ENCODE peak calls at places on chromosomes 1 and 21, in nine cellular contexts. H is IMR-90; Y is uterus; S is CD4-positive, alpha-beta T cell; F is iPS DF 6.9; E is colonic mucosa; O is CD8-positive, alpha-beta memory T cell; M is T-helper 17 cell; N is H1. J is an unnamed sample. For H3K9me3, the result is how much of the 10 kb centered on the place peaks cover.

GRCh38 chr1:212386029-212386428 is 28.7 kb downstream of the PACC1 start:
- DNase-seq in H (no peak), Y (no peak), S (no peak), F (no peak), E (no peak), O (no peak), M (no peak), N (no peak), J (no peak)

GRCh38 chr1:186854102-186854501 is 25.4 kb downstream of the PLA2G4A start:
- DNase-seq in H (no peak), Y (no peak), S (no peak), F (no peak), E (no peak), O (no peak), M (no peak), N (no peak), J (no peak)

GRCh38 chr1:41482001-41482765 is 2.3 kb downstream of the EDN2 start:
- DNase-seq in H (no peak), Y (peak), S (no peak), F (no peak), E (peak), O (no peak), M (no peak), N (no peak), J (no peak)

GRCh38 chr1:207145401-207146058 is 41.5 kb downstream of the C4BPA start:
- DNase-seq in H (no peak), Y (no peak), S (no peak), F (no peak), E (no peak), O (no peak), M (no peak), N (no peak), J (no peak)

GRCh38 chr1:32071758-32072621 is 749 bp upstream of the TMEM39B start:
- DNase-seq in H (peak), Y (no peak), S (no peak), F (no peak), E (no peak), O (no peak), M (no peak), N (no peak), J (no peak)

GRCh38 chr1:155139895-155140629 is at the start of gene DPM3:
- DNase-seq in H (peak), Y (peak), S (peak), F (no peak), E (peak), O (peak), M (peak), N (no peak), J (peak)

GRCh38 chr21:41207401-41208388 is 39.7 kb downstream of the BACE2 start:
- DNase-seq in H (peak), Y (peak), S (no peak), F (no peak), E (peak), O (peak), M (no peak), N (no peak), J (peak)

GRCh38 chr1:31222176-31222575 is 17.5 kb downstream of the NKAIN1 start:
- DNase-seq in H (no peak), Y (no peak), S (no peak), F (no peak), E (no peak), O (no peak), M (no peak), N (no peak), J (no peak)

GRCh38 chr1:91402023-91402422 is 2.6 kb downstream of the HFM1 start:
- DNase-seq in H (peak), Y (no peak), S (no peak), F (no peak), E (no peak), O (no peak), M (no peak), N (no peak), J (no peak)

GRCh38 chr1:15525043-15525958 is 1.3 kb upstream of the CASP9 start:
- DNase-seq in H (no peak), Y (peak), S (no peak), F (no peak), E (peak), O (peak), M (peak), N (no peak), J (peak)

GRCh38 chr1:37317870-37318431 is 156.4 kb upstream of the ZC3H12A start:
- DNase-seq in H (no peak), Y (no peak), S (no peak), F (peak), E (no peak), O (no peak), M (no peak), N (no peak), J (no peak)

GRCh38 chr1:92480200-92480812 is 6.4 kb downstream of the GFI1 start:
- DNase-seq in H (no peak), Y (no peak), S (no peak), F (no peak), E (peak), O (no peak), M (no peak), N (no peak), J (no peak)

GRCh38 chr1:41718444-41719028 is 200.2 kb downstream of the HIVEP3 start:
- DNase-seq in H (no peak), Y (no peak), S (no peak), F (no peak), E (no peak), O (no peak), M (no peak), N (no peak), J (no peak)

GRCh38 chr1:83900530-83900929 is 98.4 kb downstream of the TTLL7 start:
- DNase-seq in H (peak), Y (no peak), S (no peak), F (no peak), E (no peak), O (no peak), M (no peak), N (no peak), J (no peak)

GRCh38 chr1:211326528-211327340 is at the start of gene TRAF5:
- DNase-seq in H (peak), Y (peak), S (no peak), F (no peak), E (peak), O (peak), M (peak), N (no peak), J (no peak)

GRCh38 chr1:84940481-84940880 is 47.5 kb upstream of the LPAR3 start:
- DNase-seq in H (no peak), Y (no peak), S (no peak), F (no peak), E (no peak), O (no peak), M (no peak), N (no peak), J (no peak)

GRCh38 chr1:20494609-20495311 is 8.8 kb upstream of the CAMK2N1 start:
- DNase-seq in H (peak), Y (no peak), S (no peak), F (no peak), E (no peak), O (no peak), M (no peak), N (no peak), J (no peak)

GRCh38 chr1:41464886-41465285 is 19.6 kb downstream of the EDN2 start:
- DNase-seq in H (no peak), Y (no peak), S (no peak), F (no peak), E (no peak), O (no peak), M (no peak), N (no peak), J (no peak)

GRCh38 chr1:246110343-246111219 is 396.5 kb downstream of the SMYD3 start:
- DNase-seq in H (peak), Y (no peak), S (no peak), F (no peak), E (no peak), O (no peak), M (no peak), N (no peak), J (no peak)

GRCh38 chr1:9169601-9170137 is 40.8 kb upstream of the GPR157 start:
- DNase-seq in H (no peak), Y (no peak), S (no peak), F (no peak), E (no peak), O (no peak), M (no peak), N (no peak), J (no peak)

GRCh38 chr1:216804107-216804506 is 80.9 kb upstream of the ESRRG start:
- DNase-seq in H (no peak), Y (no peak), S (no peak), F (no peak), E (no peak), O (no peak), M (no peak), N (no peak), J (no peak)

GRCh38 chr1:168551688-168552087 is 7.9 kb upstream of the XCL2 start:
- DNase-seq in H (no peak), Y (no peak), S (no peak), F (no peak), E (no peak), O (no peak), M (no peak), N (no peak), J (no peak)
- H3K9me3 ChIP-seq in H (under half), Y (under half), S (under half), F (under half), E (under half), O (under half), M (under half), N (under half), J (under half)

DNA sequence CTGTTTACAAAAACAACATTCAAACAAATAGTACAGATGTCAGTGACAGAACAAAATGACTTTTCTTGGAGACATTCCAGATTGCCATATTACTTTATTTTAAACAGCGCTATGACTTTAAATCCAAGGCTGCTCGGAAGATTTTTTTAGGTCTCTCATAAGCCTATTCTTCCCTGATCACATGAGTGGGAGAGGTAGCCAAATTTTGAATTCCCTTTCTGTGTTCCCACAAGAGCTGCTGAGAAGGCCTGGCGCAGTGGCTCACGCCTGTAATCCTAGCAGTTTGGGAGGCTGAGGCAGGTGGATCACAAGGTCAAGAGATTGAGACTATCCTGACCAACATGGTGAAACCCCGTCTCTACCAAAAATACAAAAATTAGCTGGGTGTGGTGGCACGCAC is 53.7 kb downstream of the SLC35A3 start:
- DNase-seq in H (no peak), Y (no peak), S (no peak), F (no peak), E (no peak), O (no peak), M (no peak), N (no peak), J (no peak)
- H3K9me3 ChIP-seq in H (under half), Y (under half), S (under half), F (under half), E (under half), O (under half), M (under half), N (under half), J (under half)

DNA sequence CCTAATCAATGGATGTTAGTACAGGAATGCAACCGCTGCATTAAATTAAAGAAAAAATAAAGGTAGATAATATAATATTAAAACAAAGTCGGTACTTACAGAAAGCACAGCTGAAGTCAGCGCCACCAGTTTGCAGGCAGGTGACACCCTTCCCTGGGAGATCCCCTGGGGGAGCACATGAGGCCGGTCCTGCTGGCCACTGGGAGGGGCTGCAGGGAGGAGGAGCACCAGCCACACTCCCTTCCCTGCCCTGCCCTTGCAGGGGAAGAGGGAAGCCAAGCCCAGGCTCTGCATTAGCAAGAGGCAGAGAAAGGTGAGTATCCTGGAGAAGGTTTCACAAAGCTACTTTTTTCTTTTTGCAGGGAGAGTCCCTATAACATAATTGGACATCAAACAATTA is 507.0 kb downstream of the AJAP1 start:
- DNase-seq in H (no peak), Y (no peak), S (no peak), F (no peak), E (no peak), O (no peak), M (no peak), N (peak), J (no peak)
- H3K9me3 ChIP-seq in H (under half), Y (under half), S (under half), F (under half), E (under half), O (under half), M (under half), N (under half), J (under half)

GRCh38 chr1:183776731-183777130 is 28.2 kb upstream of the RGL1 start:
- DNase-seq in H (peak), Y (no peak), S (no peak), F (no peak), E (no peak), O (no peak), M (no peak), N (no peak), J (no peak)

GRCh38 chr1:183780159-183780558 is 24.8 kb upstream of the RGL1 start:
- DNase-seq in H (no peak), Y (no peak), S (no peak), F (no peak), E (no peak), O (no peak), M (no peak), N (no peak), J (no peak)

GRCh38 chr1:183778568-183779433 is 26.1 kb upstream of the RGL1 start:
- DNase-seq in H (no peak), Y (no peak), S (no peak), F (no peak), E (no peak), O (no peak), M (no peak), N (no peak), J (no peak)

GRCh38 chr1:183777359-183777758 is 27.6 kb upstream of the RGL1 start:
- DNase-seq in H (peak), Y (no peak), S (no peak), F (no peak), E (no peak), O (no peak), M (no peak), N (no peak), J (no peak)

DNA sequence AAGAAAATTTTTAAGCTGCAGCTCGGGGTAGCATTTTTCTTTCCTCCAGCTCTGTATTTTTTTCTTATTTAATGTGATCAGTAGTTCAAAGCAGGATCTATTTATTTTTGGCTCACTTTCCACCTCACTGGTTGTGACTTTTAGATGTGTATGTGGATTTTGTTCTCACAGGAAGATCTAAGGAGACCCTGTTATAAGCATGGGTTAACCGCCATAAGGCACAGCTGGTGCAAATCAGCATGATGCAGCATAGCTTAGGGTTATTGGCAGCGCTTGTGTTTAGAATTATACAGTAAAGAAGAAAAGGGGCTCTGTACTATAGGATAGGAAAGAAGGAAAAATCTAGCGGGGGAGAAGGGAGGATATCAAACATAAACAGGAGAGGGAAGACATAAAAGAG is 26.9 kb upstream of the RGL1 start:
- DNase-seq in H (peak), Y (no peak), S (no peak), F (no peak), E (no peak), O (no peak), M (no peak), N (no peak), J (no peak)
- H3K9me3 ChIP-seq in H (under half), Y (under half), S (under half), F (under half), E (under half), O (under half), M (under half), N (under half), J (under half)

DNA sequence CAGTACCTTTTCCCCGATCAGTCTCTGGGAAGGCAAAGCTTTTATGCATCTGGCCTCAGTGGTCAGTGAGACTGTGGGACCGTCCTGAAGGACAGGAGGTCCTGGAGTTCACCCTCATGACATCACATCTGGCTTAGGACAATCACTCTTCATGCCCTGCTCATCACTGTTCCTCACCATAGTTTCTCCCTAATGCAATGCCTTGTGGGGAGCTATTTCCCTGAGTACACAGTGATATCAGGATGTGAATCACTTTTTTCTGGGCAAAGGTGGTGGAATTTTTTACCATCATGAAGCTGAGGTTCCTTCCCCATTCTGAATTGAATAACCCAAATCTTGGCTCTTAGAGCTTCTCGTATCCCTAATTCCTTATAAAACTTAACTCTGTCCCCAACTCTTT is 34.8 kb upstream of the CFAP126 start:
- DNase-seq in H (peak), Y (no peak), S (no peak), F (no peak), E (no peak), O (no peak), M (no peak), N (no peak), J (no peak)
- H3K9me3 ChIP-seq in H (under half), Y (under half), S (under half), F (under half), E (under half), O (under half), M (under half), N (under half), J (under half)

J was measured in suprapubic skin.